ENCODE peak calls at places on chromosomes 11 and 22, in seven cellular contexts. N is neural crest cell, I is NAMALWA, G is Kasumi-1, A is HEK293T, C is hippocampal formation, J is sciatic nerve. S is an unnamed sample.

GRCh38 chr11:127098684-127099083 is 98.1 kb upstream of the KIRREL3 start:
- DNase-seq in N (no peak), I (no peak), G (no peak), A (no peak), C (no peak), J (no peak), S (no peak)

GRCh38 chr11:35061516-35062440 is 77.2 kb upstream of the CD44 start:
- DNase-seq in N (no peak), I (no peak), G (no peak), A (no peak), C (no peak), J (no peak), S (no peak)

GRCh38 chr11:60987577-60988277 is 16.2 kb downstream of the CD6 start:
- DNase-seq in N (no peak), I (no peak), G (no peak), A (no peak), C (no peak), J (no peak), S (no peak)

GRCh38 chr11:456533-456932 is 6.5 kb downstream of the PTDSS2 start:
- DNase-seq in N (no peak), I (no peak), G (no peak), A (no peak), C (no peak), J (no peak), S (no peak)

GRCh38 chr22:24523873-24524272 is 28.7 kb downstream of the UPB1 start:
- DNase-seq in N (no peak), I (no peak), G (no peak), A (no peak), C (no peak), J (no peak), S (no peak)

GRCh38 chr22:35642305-35642741 is 5.9 kb upstream of the APOL6 start:
- DNase-seq in N (no peak), I (no peak), G (no peak), A (no peak), C (no peak), J (no peak), S (no peak)

GRCh38 chr11:72652871-72653615 is 21.2 kb downstream of the PDE2A start:
- DNase-seq in N (peak; percentile 27), I (no peak), G (no peak), A (no peak), C (no peak), J (no peak), S (no peak)

GRCh38 chr11:105935791-105936190 is 86.2 kb downstream of the MSANTD4 start:
- DNase-seq in N (no peak), I (no peak), G (no peak), A (no peak), C (no peak), J (no peak), S (peak; percentile 21)

GRCh38 chr11:86888978-86889341 is 66.2 kb downstream of the FZD4 start:
- DNase-seq in N (no peak), I (no peak), G (no peak), A (no peak), C (no peak), J (no peak), S (no peak)

GRCh38 chr11:122413677-122414076 is 241.8 kb upstream of the UBASH3B start:
- DNase-seq in N (no peak), I (no peak), G (no peak), A (no peak), C (no peak), J (no peak), S (no peak)

GRCh38 chr11:203056-203944 is 3.9 kb downstream of the BET1L start:
- DNase-seq in N (no peak), I (no peak), G (no peak), A (no peak), C (no peak), J (no peak), S (no peak)

GRCh38 chr11:12461516-12461915 is 84.1 kb downstream of the PARVA start:
- DNase-seq in N (no peak), I (no peak), G (no peak), A (peak; percentile 25), C (no peak), J (no peak), S (no peak)

GRCh38 chr11:19551454-19551853 is 161.2 kb upstream of the NAV2 start:
- DNase-seq in N (no peak), I (no peak), G (no peak), A (no peak), C (no peak), J (no peak), S (no peak)

GRCh38 chr11:40286137-40286536 is 1173.3 kb downstream of the LRRC4C start:
- DNase-seq in N (no peak), I (no peak), G (no peak), A (no peak), C (no peak), J (no peak), S (no peak)